ENCODE peak calls at places on chromosomes 4 and X, in four cellular contexts. One of them, this sample, is unnamed.

GRCh38 chrX:9573282-9574106 is 108.6 kb downstream of the TBL1X start:
- DNase-seq in K562: no peak
- DNase-seq in H1: peak
- DNase-seq in GM12878: no peak
- DNase-seq in this sample: no peak

GRCh38 chr4:3675251-3676115 is 90.7 kb upstream of the ADRA2C start:
- DNase-seq in K562: peak
- DNase-seq in H1: no peak
- DNase-seq in GM12878: no peak
- DNase-seq in this sample: no peak

GRCh38 chr4:119138046-119138445 is 2.4 kb downstream of the MYOZ2 start:
- DNase-seq in K562: no peak
- DNase-seq in H1: no peak
- DNase-seq in GM12878: no peak
- DNase-seq in this sample: peak

GRCh38 chr4:53507671-53508286 is 83.5 kb downstream of the LNX1 start:
- DNase-seq in K562: peak
- DNase-seq in H1: no peak
- DNase-seq in GM12878: no peak
- DNase-seq in this sample: peak

GRCh38 chrX:31931225-31931624 is 859.4 kb upstream of the FTHL17 start:
- DNase-seq in K562: no peak
- DNase-seq in H1: no peak
- DNase-seq in GM12878: no peak
- DNase-seq in this sample: no peak

GRCh38 chr4:90145331-90145730 is 18.1 kb downstream of the CCSER1 start:
- DNase-seq in K562: no peak
- DNase-seq in H1: no peak
- DNase-seq in GM12878: no peak
- DNase-seq in this sample: no peak

GRCh38 chrX:17453791-17454190 is 78.8 kb downstream of the NHS start:
- DNase-seq in K562: no peak
- DNase-seq in H1: no peak
- DNase-seq in GM12878: no peak
- DNase-seq in this sample: no peak

GRCh38 chrX:13250831-13251612 is 68.8 kb downstream of the ATXN3L start:
- DNase-seq in K562: no peak
- DNase-seq in H1: no peak
- DNase-seq in GM12878: no peak
- DNase-seq in this sample: no peak

GRCh38 chrX:152588206-152588605 is 49.5 kb upstream of the GABRQ start:
- DNase-seq in K562: no peak
- DNase-seq in H1: no peak
- DNase-seq in GM12878: no peak
- DNase-seq in this sample: no peak

GRCh38 chr4:78720994-78721677 is 55.0 kb upstream of the BMP2K start:
- DNase-seq in K562: peak
- DNase-seq in H1: no peak
- DNase-seq in GM12878: no peak
- DNase-seq in this sample: peak

GRCh38 chr4:176622251-176622968 is 170.3 kb downstream of the VEGFC start:
- DNase-seq in K562: no peak
- DNase-seq in H1: no peak
- DNase-seq in GM12878: no peak
- DNase-seq in this sample: no peak

GRCh38 chr4:87505862-87506261 is 23.3 kb downstream of the SPARCL1 start:
- DNase-seq in K562: no peak
- DNase-seq in H1: peak
- DNase-seq in GM12878: no peak
- DNase-seq in this sample: no peak

GRCh38 chr4:70938087-70938486 is 35.9 kb downstream of the MOB1B start:
- DNase-seq in K562: peak
- DNase-seq in H1: no peak
- DNase-seq in GM12878: no peak
- DNase-seq in this sample: no peak
- TF ChIP-seq POLR2AphosphoS5 in K562: no peak
- TF ChIP-seq POLR2AphosphoS5 in H1: no peak
- TF ChIP-seq POLR2AphosphoS5 in GM12878: no peak
- TF ChIP-seq POLR2AphosphoS5 in this sample: no peak

GRCh38 chr4:168432419-168433146 is 47.7 kb downstream of the DDX60L start:
- DNase-seq in K562: no peak
- DNase-seq in H1: no peak
- DNase-seq in GM12878: no peak
- DNase-seq in this sample: no peak
- TF ChIP-seq CBX5 in K562: no peak
- TF ChIP-seq CBX5 in H1: no peak
- TF ChIP-seq CBX5 in GM12878: no peak
- TF ChIP-seq CBX5 in this sample: no peak

DNA sequence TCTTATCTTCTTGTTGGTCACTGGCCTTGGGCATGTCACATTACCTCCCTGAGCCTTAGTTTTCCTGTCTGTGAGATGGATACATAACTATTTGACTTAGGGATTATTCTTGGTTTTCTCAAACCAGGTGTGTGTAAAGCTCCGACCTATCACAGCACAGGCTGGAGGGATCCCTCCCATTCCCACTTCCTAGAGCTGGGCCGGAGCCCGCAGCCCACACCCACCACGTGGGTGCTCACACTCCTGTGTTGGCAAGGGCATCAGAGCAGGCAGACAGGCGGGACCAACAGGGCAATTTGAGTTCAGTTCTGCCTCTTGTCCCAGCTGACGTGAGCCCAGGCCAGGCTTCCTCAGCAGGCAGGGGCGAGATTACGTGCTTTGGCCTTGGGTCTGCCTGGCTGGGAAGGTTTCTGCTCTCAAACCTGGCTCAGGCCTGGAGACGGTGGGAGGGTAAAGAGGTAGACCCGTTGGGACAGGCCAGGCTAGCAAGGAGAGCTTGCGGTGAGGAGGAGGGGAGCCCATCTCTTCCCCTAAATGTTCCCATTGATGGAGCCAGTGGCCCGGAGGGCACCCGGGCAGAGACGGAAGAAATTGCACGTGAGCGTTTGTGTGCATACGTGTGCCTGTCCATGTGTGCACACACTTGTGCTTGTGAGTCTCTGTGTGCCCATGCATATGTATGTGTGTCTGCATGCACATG is 734 bp upstream of the SH3TC1 start:
- DNase-seq in K562: no peak
- DNase-seq in H1: no peak
- DNase-seq in GM12878: peak
- DNase-seq in this sample: no peak
- TF ChIP-seq POLR2AphosphoS5 in K562: no peak
- TF ChIP-seq POLR2AphosphoS5 in H1: no peak
- TF ChIP-seq POLR2AphosphoS5 in GM12878: no peak
- TF ChIP-seq POLR2AphosphoS5 in this sample: no peak

DNA sequence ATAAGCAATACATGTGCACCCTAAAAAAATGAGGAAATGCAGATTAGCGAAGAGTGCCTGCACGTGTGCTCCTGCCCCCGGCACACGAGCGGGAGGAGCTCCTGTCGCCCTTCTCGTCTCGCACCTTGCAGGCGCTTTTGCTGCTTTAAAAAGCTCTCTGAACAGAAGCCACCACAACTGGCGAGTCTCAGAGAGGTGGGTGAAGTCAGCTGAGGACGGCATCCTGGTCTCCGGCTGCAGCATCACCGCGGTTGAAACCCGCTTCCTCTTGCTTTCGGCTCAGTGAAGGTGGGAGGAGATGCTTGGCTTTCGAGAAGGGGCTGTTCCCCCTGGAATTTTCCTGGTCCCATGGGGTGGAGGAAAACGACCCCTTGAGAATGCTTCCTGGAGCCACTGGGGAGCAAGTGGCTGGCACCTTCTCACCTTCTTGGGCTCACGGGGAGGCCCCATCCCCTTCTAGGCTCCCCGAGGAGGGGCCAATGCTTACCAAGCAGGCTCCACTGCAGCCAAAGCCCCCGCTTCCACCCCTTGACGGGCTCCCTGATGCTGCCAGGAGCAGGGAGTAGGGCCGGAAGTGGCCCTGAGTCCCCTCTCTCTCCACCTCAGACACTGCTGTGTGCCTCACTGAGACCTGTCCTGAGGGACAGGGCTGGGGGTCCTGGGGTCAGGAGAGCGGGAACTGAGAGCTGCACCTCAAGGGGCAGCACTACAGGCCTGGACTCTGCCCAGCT is 29.2 kb upstream of the MXD4 start:
- DNase-seq in K562: no peak
- DNase-seq in H1: peak
- DNase-seq in GM12878: no peak
- DNase-seq in this sample: no peak
- TF ChIP-seq CBX5 in K562: no peak
- TF ChIP-seq CBX5 in H1: no peak
- TF ChIP-seq CBX5 in GM12878: no peak
- TF ChIP-seq CBX5 in this sample: no peak

GRCh38 chr4:11704136-11704535 is 275.4 kb upstream of the HS3ST1 start:
- DNase-seq in K562: no peak
- DNase-seq in H1: no peak
- DNase-seq in GM12878: no peak
- DNase-seq in this sample: no peak
- TF ChIP-seq POLR2AphosphoS5 in K562: no peak
- TF ChIP-seq POLR2AphosphoS5 in H1: no peak
- TF ChIP-seq POLR2AphosphoS5 in GM12878: no peak
- TF ChIP-seq POLR2AphosphoS5 in this sample: no peak

This sample was measured in HepG2.